ENCODE peak calls at places on chromosome 4, in seven cellular contexts. V, C, H, D, Z, T and R are unnamed samples.

GRCh38 chr4:10872833-10873517 is 188.4 kb upstream of the CLNK start:
- DNase-seq in V (no peak), C (no peak), H (no peak), D (no peak), Z (no peak), T (no peak), R (no peak)

GRCh38 chr4:46931981-46932380 is 22.9 kb upstream of the COX7B2 start:
- DNase-seq in V (no peak), C (no peak), H (no peak), D (no peak), Z (peak; percentile 43), T (peak; percentile 41), R (peak; percentile 50)

GRCh38 chr4:143207555-143207954 is 22.8 kb downstream of the USP38 start:
- DNase-seq in V (no peak), C (no peak), H (no peak), D (no peak), Z (no peak), T (peak; percentile 44), R (no peak)

GRCh38 chr4:138952405-138952804 is 63.2 kb upstream of the NOCT start:
- DNase-seq in V (no peak), C (no peak), H (no peak), D (no peak), Z (peak; percentile 58), T (peak; percentile 39), R (no peak)

GRCh38 chr4:124265701-124266100 is 446.8 kb downstream of the ANKRD50 start:
- DNase-seq in V (no peak), C (no peak), H (no peak), D (no peak), Z (no peak), T (peak; percentile 7), R (no peak)

GRCh38 chr4:142984871-142985585 is 138.9 kb upstream of the INPP4B start:
- DNase-seq in V (no peak), C (no peak), H (no peak), D (no peak), Z (no peak), T (peak; percentile 60), R (peak; percentile 10)

GRCh38 chr4:797066-797465 is 28.9 kb downstream of the CPLX1 start:
- DNase-seq in V (no peak), C (no peak), H (no peak), D (peak; percentile 21), Z (no peak), T (no peak), R (no peak)

GRCh38 chr4:121144021-121144420 is 20.1 kb downstream of the TNIP3 start:
- DNase-seq in V (no peak), C (no peak), H (no peak), D (no peak), Z (no peak), T (no peak), R (no peak)

GRCh38 chr4:113788888-113789287 is 27.4 kb upstream of the CAMK2D start:
- DNase-seq in V (no peak), C (no peak), H (no peak), D (no peak), Z (no peak), T (no peak), R (no peak)

GRCh38 chr4:164011791-164012190 is 517.3 kb downstream of the TMA16 start:
- DNase-seq in V (no peak), C (no peak), H (no peak), D (no peak), Z (no peak), T (no peak), R (no peak)

GRCh38 chr4:168200685-168201084 is 108.3 kb downstream of the ANXA10 start:
- DNase-seq in V (no peak), C (no peak), H (no peak), D (no peak), Z (no peak), T (peak; percentile 78), R (no peak)

GRCh38 chr4:188196134-188196735 is 57.0 kb downstream of the TRIML1 start:
- DNase-seq in V (no peak), C (no peak), H (no peak), D (no peak), Z (no peak), T (no peak), R (no peak)

GRCh38 chr4:10180927-10181744 is 64.5 kb upstream of the WDR1 start:
- DNase-seq in V (no peak), C (no peak), H (peak; percentile 32), D (no peak), Z (peak; percentile 61), T (no peak), R (peak; percentile 49)

GRCh38 chr4:134320048-134320447 is 118.5 kb upstream of the PABPC4L start:
- DNase-seq in V (no peak), C (no peak), H (no peak), D (no peak), Z (no peak), T (peak; percentile 25), R (no peak)

GRCh38 chr4:5783486-5783885 is 72.5 kb downstream of the EVC start:
- DNase-seq in V (no peak), C (no peak), H (no peak), D (peak; percentile 30), Z (no peak), T (no peak), R (no peak)

GRCh38 chr4:140151700-140152014 is 2.3 kb downstream of the MAML3 start:
- DNase-seq in V (peak; percentile 72), C (peak; percentile 87), H (peak; percentile 84), D (peak; percentile 90), Z (peak; percentile 85), T (peak; percentile 81), R (no peak)

GRCh38 chr4:22071749-22072148 is 123.2 kb upstream of the KCNIP4 start:
- DNase-seq in V (no peak), C (no peak), H (no peak), D (no peak), Z (peak; percentile 8), T (peak; percentile 10), R (peak; percentile 46)

GRCh38 chr4:21451032-21451431 is 497.5 kb downstream of the KCNIP4 start:
- DNase-seq in V (no peak), C (no peak), H (no peak), D (no peak), Z (no peak), T (peak; percentile 19), R (no peak)

GRCh38 chr4:138851626-138852443 is 163.7 kb upstream of the NOCT start:
- DNase-seq in V (no peak), C (no peak), H (no peak), D (no peak), Z (no peak), T (no peak), R (no peak)

GRCh38 chr4:3690576-3691152 is 75.5 kb upstream of the ADRA2C start:
- DNase-seq in V (no peak), C (no peak), H (peak; percentile 11), D (peak; percentile 49), Z (no peak), T (no peak), R (no peak)

GRCh38 chr4:677431-678293 is 3.3 kb downstream of the MYL5 start:
- DNase-seq in V (no peak), C (peak; percentile 40), H (no peak), D (peak; percentile 73), Z (peak; percentile 38), T (peak; percentile 63), R (peak; percentile 82)

GRCh38 chr4:84493092-84493850 is 5.8 kb downstream of the NKX6-1 start:
- DNase-seq in V (no peak), C (no peak), H (no peak), D (peak; percentile 66), Z (peak; percentile 16), T (no peak), R (peak; percentile 43)

GRCh38 chr4:128461300-128462103 is 173.9 kb upstream of the PGRMC2 start:
- DNase-seq in V (no peak), C (no peak), H (no peak), D (no peak), Z (no peak), T (peak; percentile 61), R (peak; percentile 44)

GRCh38 chr4:159950707-159951106 is 847.8 kb downstream of the RAPGEF2 start:
- DNase-seq in V (no peak), C (no peak), H (no peak), D (no peak), Z (no peak), T (no peak), R (no peak)

GRCh38 chr4:141246683-141247429 is 26.2 kb downstream of the ZNF330 start:
- DNase-seq in V (no peak), C (no peak), H (no peak), D (no peak), Z (no peak), T (peak; percentile 14), R (no peak)

GRCh38 chr4:39469429-39470077 is 10.7 kb downstream of the LIAS start:
- DNase-seq in V (peak; percentile 22), C (no peak), H (no peak), D (no peak), Z (peak; percentile 16), T (peak; percentile 85), R (peak; percentile 76)

GRCh38 chr4:156154978-156155377 is 201.3 kb upstream of the CTSO start:
- DNase-seq in V (no peak), C (no peak), H (no peak), D (no peak), Z (no peak), T (peak; percentile 20), R (peak; percentile 8)
- TF ChIP-seq CTCF in V (peak; percentile 13), C (no peak), H (no peak), D (no peak), Z (no peak), T (peak; percentile 57), R (no peak)

GRCh38 chr4:176123710-176124407 is 58.2 kb downstream of the WDR17 start:
- DNase-seq in V (no peak), C (peak; percentile 26), H (no peak), D (no peak), Z (peak; percentile 4), T (peak; percentile 43), R (peak; percentile 80)
- TF ChIP-seq CTCF in V (peak; percentile 62), C (peak; percentile 16), H (peak; percentile 31), D (peak; percentile 51), Z (peak; percentile 53), T (peak; percentile 80), R (peak; percentile 72)

GRCh38 chr4:158671915-158672806 is at the start of gene ETFDH:
- DNase-seq in V (peak; percentile 98), C (peak; percentile 98), H (peak; percentile 100), D (peak; percentile 100), Z (peak; percentile 98), T (peak; percentile 96), R (peak; percentile 99)

GRCh38 chr4:158671665-158671914 is at the start of gene C4orf46:
- DNase-seq in V (no peak), C (no peak), H (no peak), D (no peak), Z (no peak), T (peak; percentile 5), R (no peak)

GRCh38 chr4:158678767-158679166 is 6.7 kb downstream of the ETFDH start:
- DNase-seq in V (no peak), C (no peak), H (no peak), D (no peak), Z (no peak), T (no peak), R (no peak)

GRCh38 chr4:158673633-158674032 is 1.5 kb downstream of the ETFDH start:
- DNase-seq in V (no peak), C (no peak), H (no peak), D (no peak), Z (no peak), T (no peak), R (no peak)

GRCh38 chr4:158676076-158676475 is 4.0 kb downstream of the ETFDH start:
- DNase-seq in V (no peak), C (no peak), H (no peak), D (no peak), Z (no peak), T (no peak), R (no peak)
- TF ChIP-seq CTCF in V (no peak), C (no peak), H (no peak), D (no peak), Z (no peak), T (no peak), R (no peak)

GRCh38 chr4:41177016-41177415 is 37.3 kb downstream of the APBB2 start:
- DNase-seq in V (no peak), C (no peak), H (no peak), D (no peak), Z (no peak), T (peak; percentile 61), R (no peak)
- TF ChIP-seq CTCF in V (no peak), C (no peak), H (no peak), D (no peak), Z (no peak), T (peak; percentile 18), R (no peak)